ENCODE peak calls at places on chromosomes 13 and 19, in five cellular contexts. L, J, C, T and R are unnamed samples.

GRCh38 chr19:15998166-15998565 is 49.4 kb downstream of the OR10H4 start:
- DNase-seq in L (no peak), J (no peak), C (no peak), T (no peak), R (no peak)

GRCh38 chr13:32639502-32640105 is 53.4 kb downstream of the PDS5B start:
- DNase-seq in L (peak; percentile 67), J (peak; percentile 68), C (peak; percentile 57), T (peak; percentile 43), R (no peak)

GRCh38 chr19:48403606-48404005 is 10.1 kb downstream of the GRIN2D start:
- DNase-seq in L (peak; percentile 61), J (peak; percentile 93), C (peak; percentile 60), T (no peak), R (peak; percentile 90)

GRCh38 chr13:73740681-73741080 is 393.5 kb downstream of the KLF12 start:
- DNase-seq in L (no peak), J (no peak), C (no peak), T (no peak), R (no peak)

GRCh38 chr13:113090415-113090770 is 15.2 kb upstream of the F7 start:
- DNase-seq in L (no peak), J (peak; percentile 64), C (no peak), T (no peak), R (peak; percentile 19)

GRCh38 chr13:39538826-39539555 is 64.0 kb downstream of the LHFPL6 start:
- DNase-seq in L (no peak), J (no peak), C (no peak), T (no peak), R (no peak)

GRCh38 chr19:41535029-41535622 is 40.8 kb upstream of the CEACAM21 start:
- DNase-seq in L (peak; percentile 11), J (no peak), C (no peak), T (no peak), R (no peak)

GRCh38 chr13:37648604-37649003 is 50.0 kb upstream of the POSTN start:
- DNase-seq in L (no peak), J (no peak), C (no peak), T (no peak), R (no peak)

GRCh38 chr19:18895038-18895827 is 725 bp downstream of the CERS1 start:
- DNase-seq in L (peak; percentile 42), J (peak; percentile 79), C (peak; percentile 31), T (peak; percentile 38), R (peak; percentile 75)

GRCh38 chr13:76023644-76024043 is 387.5 kb downstream of the LMO7 start:
- DNase-seq in L (no peak), J (no peak), C (no peak), T (no peak), R (no peak)

GRCh38 chr19:30339624-30340525 is 32.3 kb upstream of the ZNF536 start:
- DNase-seq in L (no peak), J (no peak), C (no peak), T (no peak), R (no peak)

GRCh38 chr13:114131581-114132418 is 623 bp downstream of the RASA3 start:
- DNase-seq in L (no peak), J (peak; percentile 50), C (no peak), T (no peak), R (peak; percentile 87)

GRCh38 chr13:72194531-72194930 is 327.5 kb upstream of the DACH1 start:
- DNase-seq in L (peak; percentile 43), J (no peak), C (peak; percentile 74), T (no peak), R (no peak)

GRCh38 chr19:1109697-1110671 is 6.2 kb downstream of the GPX4 start:
- DNase-seq in L (no peak), J (no peak), C (no peak), T (no peak), R (peak; percentile 77)

GRCh38 chr13:95319551-95320274 is 18.5 kb upstream of the ABCC4 start:
- DNase-seq in L (peak; percentile 86), J (no peak), C (no peak), T (no peak), R (no peak)

GRCh38 chr13:51955841-51956603 is 55.2 kb downstream of the ATP7B start:
- DNase-seq in L (no peak), J (no peak), C (peak; percentile 53), T (no peak), R (no peak)

GRCh38 chr13:112592647-112593046 is 4.7 kb upstream of the TUBGCP3 start:
- DNase-seq in L (no peak), J (no peak), C (peak; percentile 37), T (no peak), R (peak; percentile 60)

GRCh38 chr19:46787040-46787330 is 1.4 kb downstream of the SLC1A5 start:
- DNase-seq in L (no peak), J (no peak), C (no peak), T (no peak), R (no peak)

GRCh38 chr19:46788101-46788967 is at the start of gene SLC1A5:
- DNase-seq in L (peak; percentile 96), J (peak; percentile 99), C (peak; percentile 98), T (peak; percentile 94), R (peak; percentile 99)

GRCh38 chr19:46788968-46789338 is 559 bp upstream of the SLC1A5 start:
- DNase-seq in L (no peak), J (no peak), C (no peak), T (no peak), R (no peak)

GRCh38 chr19:46786236-46787039 is 2.0 kb downstream of the SLC1A5 start:
- DNase-seq in L (peak; percentile 77), J (peak; percentile 64), C (peak; percentile 79), T (no peak), R (peak; percentile 86)

DNA sequence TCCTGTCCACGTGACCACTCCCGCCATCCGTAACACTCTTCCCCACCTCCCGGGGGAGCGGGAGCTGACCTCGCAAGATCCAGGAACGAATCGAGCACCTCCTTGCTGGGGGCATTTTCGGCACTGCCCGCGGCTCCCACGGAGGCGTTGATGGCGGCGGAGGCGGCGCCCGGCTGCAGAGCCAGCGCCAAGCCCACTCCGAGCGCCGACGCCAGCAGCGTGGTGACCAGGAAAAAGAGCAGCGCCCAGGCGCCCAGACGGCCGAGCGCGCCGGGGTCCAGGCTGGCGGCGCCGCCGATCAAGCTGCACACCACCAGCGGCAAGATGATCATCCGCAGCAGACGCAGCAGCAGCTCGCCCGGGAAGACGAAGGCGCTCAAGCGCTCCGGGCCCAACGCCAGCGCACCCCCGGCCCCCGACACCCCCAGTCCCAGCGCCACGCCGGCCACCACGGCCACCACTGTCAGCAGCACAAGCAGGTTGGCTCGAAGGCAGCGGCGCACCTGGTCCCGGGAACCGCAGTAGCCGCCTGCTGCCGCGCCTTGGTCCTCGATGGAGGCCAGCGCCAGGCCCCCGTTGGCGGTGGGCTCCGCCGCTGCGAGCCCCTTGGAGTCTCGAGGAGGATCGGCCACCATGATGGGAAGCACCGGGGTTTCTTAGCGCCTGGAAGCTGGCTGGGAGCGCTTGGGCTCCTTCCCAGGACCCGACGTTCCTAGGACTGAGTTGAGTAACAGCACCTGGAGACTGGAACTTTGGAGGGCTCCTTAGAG is 878 bp downstream of the SLC1A5 start:
- DNase-seq in L (peak; percentile 64), J (peak; percentile 65), C (peak; percentile 62), T (no peak), R (peak; percentile 88)
- TF ChIP-seq POLR2AphosphoS5 in L (no peak), J (peak; percentile 0), C (peak; percentile 20), T (no peak), R (peak; percentile 55)

GRCh38 chr13:41916173-41916954 is 44.5 kb downstream of the VWA8 start:
- DNase-seq in L (peak; percentile 86), J (no peak), C (no peak), T (no peak), R (no peak)
- TF ChIP-seq POLR2AphosphoS5 in L (no peak), J (no peak), C (no peak), T (no peak), R (no peak)

GRCh38 chr13:28817204-28817603 is 2.9 kb upstream of the MTUS2 start:
- DNase-seq in L (no peak), J (peak; percentile 56), C (no peak), T (no peak), R (no peak)

GRCh38 chr13:28819046-28819747 is 942 bp upstream of the MTUS2 start:
- DNase-seq in L (peak; percentile 14), J (peak; percentile 73), C (no peak), T (no peak), R (no peak)

GRCh38 chr13:28820099-28821051 is at the start of gene MTUS2:
- DNase-seq in L (peak; percentile 3), J (peak; percentile 85), C (no peak), T (no peak), R (no peak)

GRCh38 chr13:28822161-28822560 is 2.0 kb downstream of the MTUS2 start:
- DNase-seq in L (no peak), J (no peak), C (no peak), T (no peak), R (no peak)

DNA sequence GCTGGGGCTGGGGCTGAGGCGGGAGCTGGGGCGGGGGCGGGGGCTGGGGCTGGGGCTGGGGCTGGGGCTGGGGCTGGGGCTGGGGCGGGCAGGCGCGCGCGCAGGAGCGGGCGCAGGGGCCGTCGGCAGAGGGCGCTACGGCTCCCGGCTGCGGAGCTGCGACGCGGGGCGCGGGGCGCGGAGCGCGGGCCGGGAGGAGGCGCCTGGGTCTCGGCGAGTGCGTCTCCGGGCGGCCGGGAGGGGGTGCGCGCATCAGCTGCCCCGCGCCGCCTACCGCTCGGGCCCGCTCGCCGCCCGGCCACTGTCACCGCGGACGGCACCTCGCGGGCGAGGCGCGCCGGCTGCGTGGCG is 416 bp upstream of the MTUS2 start:
- DNase-seq in L (peak; percentile 40), J (peak; percentile 86), C (peak; percentile 28), T (no peak), R (no peak)
- TF ChIP-seq POLR2AphosphoS5 in L (no peak), J (no peak), C (no peak), T (no peak), R (no peak)

GRCh38 chr19:40253611-40254092 is 27.2 kb upstream of the CCNP start:
- DNase-seq in L (no peak), J (no peak), C (no peak), T (no peak), R (no peak)

GRCh38 chr19:40251244-40251643 is 24.8 kb upstream of the CCNP start:
- DNase-seq in L (no peak), J (no peak), C (no peak), T (no peak), R (no peak)

GRCh38 chr19:40254714-40255418 is 28.4 kb upstream of the CCNP start:
- DNase-seq in L (no peak), J (no peak), C (no peak), T (no peak), R (no peak)

GRCh38 chr19:40251991-40252390 is 25.5 kb upstream of the CCNP start:
- DNase-seq in L (no peak), J (no peak), C (no peak), T (no peak), R (no peak)

DNA sequence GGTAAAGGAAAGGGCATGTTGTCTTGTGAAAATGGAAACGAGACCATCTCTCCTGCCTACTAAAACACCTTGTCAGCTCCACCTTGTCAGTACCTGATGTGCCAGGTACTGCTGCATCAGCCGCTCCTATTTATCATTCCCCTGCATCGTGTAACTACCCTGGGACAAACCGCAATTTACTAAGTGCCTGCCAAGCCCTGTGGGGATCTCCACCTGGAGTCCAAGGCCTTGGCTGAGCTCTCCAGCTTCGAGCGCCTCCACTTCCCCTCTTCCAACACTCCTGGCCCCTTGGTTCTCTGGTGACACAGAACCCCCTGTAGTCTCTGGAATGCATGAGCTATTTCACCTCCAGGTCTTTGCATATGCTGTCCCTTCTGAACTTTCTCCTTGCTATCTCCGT is 25.9 kb upstream of the CCNP start:
- DNase-seq in L (no peak), J (peak; percentile 65), C (no peak), T (no peak), R (no peak)
- TF ChIP-seq POLR2AphosphoS5 in L (no peak), J (no peak), C (no peak), T (no peak), R (no peak)